ENCODE peak calls at places on chromosomes 12 and 14, in nine cellular contexts. B is left ventricle myocardium inferior, Z is neuronal stem cell, D is RWPE1, M is neural progenitor cell, N is SK-N-SH, P is ovary, U is HCT116, J is stomach. E is an unnamed sample.
A peak's percentile ranks its signal among the peaks of the same experiment; 100 is the strongest.

GRCh38 chr12:55745361-55746146 is 2.6 kb downstream of the GDF11 start:
- DNase-seq in B (peak; percentile 28), Z (peak; percentile 94), D (no peak), M (peak; percentile 96), N (peak; percentile 79), P (peak; percentile 64), U (no peak), J (no peak), E (no peak)

GRCh38 chr12:123000578-123000977 is 20.1 kb downstream of the ARL6IP4 start:
- DNase-seq in B (no peak), Z (no peak), D (no peak), M (no peak), N (no peak), P (no peak), U (no peak), J (no peak), E (no peak)

GRCh38 chr12:47410383-47410782 is 295.4 kb downstream of the RPAP3 start:
- DNase-seq in B (no peak), Z (no peak), D (no peak), M (no peak), N (no peak), P (no peak), U (no peak), J (no peak), E (no peak)

GRCh38 chr14:68394719-68395117 is 398.1 kb downstream of the ZFP36L1 start:
- DNase-seq in B (peak; percentile 24), Z (peak; percentile 73), D (no peak), M (peak; percentile 85), N (no peak), P (peak; percentile 53), U (no peak), J (no peak), E (no peak)

GRCh38 chr12:59398164-59398563 is 197.7 kb upstream of the SLC16A7 start:
- DNase-seq in B (no peak), Z (no peak), D (no peak), M (no peak), N (no peak), P (no peak), U (no peak), J (no peak), E (no peak)

GRCh38 chr12:5624873-5625272 is 193.0 kb downstream of the NTF3 start:
- DNase-seq in B (no peak), Z (no peak), D (no peak), M (no peak), N (no peak), P (no peak), U (no peak), J (no peak), E (no peak)

GRCh38 chr14:98761993-98762392 is 510.0 kb downstream of the BCL11B start:
- DNase-seq in B (no peak), Z (no peak), D (no peak), M (no peak), N (no peak), P (no peak), U (no peak), J (no peak), E (no peak)

GRCh38 chr14:27256805-27257204 is 659.0 kb upstream of the NOVA1 start:
- DNase-seq in B (no peak), Z (no peak), D (no peak), M (no peak), N (no peak), P (no peak), U (no peak), J (no peak), E (no peak)

GRCh38 chr12:2352203-2352602 is 299.4 kb downstream of the CACNA1C start:
- DNase-seq in B (no peak), Z (no peak), D (no peak), M (no peak), N (no peak), P (no peak), U (no peak), J (no peak), E (no peak)

GRCh38 chr12:86376052-86376451 is 119.9 kb upstream of the MGAT4C start:
- DNase-seq in B (peak; percentile 16), Z (no peak), D (no peak), M (peak; percentile 40), N (peak; percentile 17), P (no peak), U (peak; percentile 3), J (no peak), E (no peak)

GRCh38 chr12:109863961-109864712 is 16.2 kb downstream of the GLTP start:
- DNase-seq in B (no peak), Z (no peak), D (no peak), M (no peak), N (no peak), P (no peak), U (no peak), J (peak; percentile 76), E (no peak)

GRCh38 chr14:62673014-62673727 is 372.1 kb downstream of the KCNH5 start:
- DNase-seq in B (no peak), Z (no peak), D (no peak), M (no peak), N (no peak), P (no peak), U (no peak), J (no peak), E (no peak)

GRCh38 chr12:5232291-5232690 is 188.6 kb downstream of the KCNA5 start:
- DNase-seq in B (no peak), Z (no peak), D (no peak), M (no peak), N (no peak), P (no peak), U (no peak), J (no peak), E (no peak)

GRCh38 chr12:95339086-95339788 is 121.6 kb downstream of the VEZT start:
- DNase-seq in B (no peak), Z (no peak), D (no peak), M (no peak), N (no peak), P (no peak), U (no peak), J (no peak), E (no peak)

GRCh38 chr12:27970391-27970980 is 2.0 kb downstream of the PTHLH start:
- DNase-seq in B (no peak), Z (peak; percentile 47), D (no peak), M (peak; percentile 74), N (peak; percentile 79), P (no peak), U (no peak), J (no peak), E (no peak)

GRCh38 chr12:50053583-50053982 is 3.8 kb upstream of the ASIC1 start:
- DNase-seq in B (no peak), Z (no peak), D (no peak), M (no peak), N (no peak), P (no peak), U (no peak), J (no peak), E (no peak)

GRCh38 chr12:32533971-32534590 is 134.7 kb downstream of the FGD4 start:
- DNase-seq in B (peak; percentile 31), Z (no peak), D (peak; percentile 66), M (peak; percentile 24), N (peak; percentile 36), P (peak; percentile 48), U (peak; percentile 1), J (peak; percentile 69), E (no peak)

DNA sequence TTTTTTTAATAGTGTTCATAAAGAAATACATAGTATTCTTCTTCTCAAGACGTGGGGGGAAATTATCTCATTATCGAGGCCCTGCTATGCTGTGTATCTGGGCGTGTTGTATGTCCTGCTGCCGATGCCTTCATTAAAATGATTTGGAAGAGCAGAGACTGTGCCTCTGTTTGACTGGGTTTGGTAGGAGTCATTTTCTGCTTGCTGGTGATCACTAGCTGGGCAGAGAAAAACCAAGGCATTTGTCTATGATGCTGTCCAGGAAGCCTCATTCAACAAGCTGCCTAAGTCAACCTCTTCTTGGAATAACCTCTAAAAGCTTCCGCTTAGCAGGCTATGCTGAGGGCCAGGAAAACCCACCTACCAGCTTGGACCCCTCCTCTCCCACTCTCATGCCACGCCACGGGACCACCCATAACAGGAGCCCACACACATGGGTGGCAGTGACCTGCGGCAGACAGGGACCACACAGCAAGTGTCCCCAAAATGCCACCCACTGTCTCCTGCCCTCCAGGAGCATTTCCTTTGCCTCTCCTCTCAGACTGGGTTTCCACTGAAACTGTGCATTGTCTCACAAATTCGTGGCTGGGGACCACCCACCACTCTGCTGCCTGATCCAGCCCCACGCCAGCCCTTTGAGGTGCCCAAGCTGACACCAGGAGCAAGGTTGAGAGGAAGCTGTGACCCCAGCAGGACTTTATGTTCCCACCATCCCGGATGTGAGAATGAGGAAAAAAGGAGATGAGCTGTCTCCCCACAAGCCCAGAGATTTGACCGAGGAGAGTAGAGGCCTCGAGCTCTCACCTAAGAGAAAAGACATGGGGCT is 36.8 kb downstream of the DAD1 start:
- DNase-seq in B (no peak), Z (no peak), D (no peak), M (no peak), N (no peak), P (no peak), U (no peak), J (no peak), E (no peak)
- H3K27ac ChIP-seq in B (no peak overlapping the region), Z (no peak overlapping the region), D (no peak overlapping the region), M (no peak overlapping the region), N (no peak overlapping the region), P (no peak overlapping the region), U (no peak overlapping the region), J (no peak overlapping the region), E (peak overlapping the region; percentile 99)

DNA sequence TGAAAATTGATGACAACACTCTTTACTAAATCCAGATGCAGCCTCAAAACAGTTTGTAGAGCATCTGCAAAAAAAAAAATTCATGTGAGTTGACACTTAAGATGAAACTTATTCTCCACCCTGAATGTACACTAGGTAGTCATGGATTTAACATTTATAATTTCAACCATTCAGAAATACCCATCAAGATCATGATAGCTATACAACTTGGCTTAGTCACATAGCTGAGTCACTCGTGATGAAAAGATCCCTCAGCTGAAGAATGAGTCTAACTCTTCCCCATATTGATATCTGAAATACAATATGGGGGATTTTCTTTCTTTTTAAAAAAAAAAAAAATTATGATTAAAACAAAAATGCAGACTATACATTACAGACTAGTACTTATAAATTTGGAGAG is 104.8 kb upstream of the PLEKHG7 start:
- DNase-seq in B (no peak), Z (no peak), D (peak; percentile 76), M (no peak), N (no peak), P (no peak), U (no peak), J (no peak), E (no peak)
- H3K27ac ChIP-seq in B (no peak overlapping the region), Z (no peak overlapping the region), D (no peak overlapping the region), M (no peak overlapping the region), N (peak overlapping the region; percentile 56), P (no peak overlapping the region), U (no peak overlapping the region), J (no peak overlapping the region), E (no peak overlapping the region)

GRCh38 chr14:70663707-70664179 is 22.0 kb downstream of the TTC9 start:
- DNase-seq in B (no peak), Z (no peak), D (no peak), M (no peak), N (no peak), P (no peak), U (no peak), J (no peak), E (no peak)
- H3K27ac ChIP-seq in B (peak overlapping the region; percentile 40), Z (no peak overlapping the region), D (no peak overlapping the region), M (no peak overlapping the region), N (no peak overlapping the region), P (no peak overlapping the region), U (no peak overlapping the region), J (no peak overlapping the region), E (no peak overlapping the region)

DNA sequence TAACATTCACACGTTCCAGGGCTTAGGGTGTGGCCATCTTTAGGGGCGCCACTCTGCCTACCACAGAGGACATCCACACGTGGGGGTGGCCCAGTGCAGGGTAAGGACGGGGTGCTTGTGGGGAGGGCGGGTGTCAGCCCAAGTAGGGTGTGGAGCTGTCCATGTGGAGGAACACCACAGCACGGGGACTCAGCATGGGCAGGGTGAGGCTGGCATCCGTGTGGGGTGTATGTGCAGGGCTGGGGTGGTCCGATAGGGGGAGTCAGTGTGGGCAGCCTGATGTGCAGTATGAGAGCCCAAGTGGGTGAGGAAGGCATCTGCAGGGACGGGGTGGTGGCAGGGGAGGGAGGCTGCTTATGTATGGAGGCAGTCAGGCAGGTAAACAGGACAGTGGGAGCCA is 17.7 kb downstream of the PSMC1 start:
- DNase-seq in B (no peak), Z (no peak), D (no peak), M (no peak), N (peak; percentile 52), P (no peak), U (no peak), J (no peak), E (no peak)
- H3K27ac ChIP-seq in B (peak overlapping the region; percentile 36), Z (no peak overlapping the region), D (peak overlapping the region; percentile 38), M (no peak overlapping the region), N (no peak overlapping the region), P (no peak overlapping the region), U (no peak overlapping the region), J (peak overlapping the region; percentile 38), E (no peak overlapping the region)